ENCODE peak calls at places on chromosome X, in six cellular contexts. One of them, this sample, is unnamed. For H3K4me1, the result is how much of the 10 kb centered on the place peaks cover.

GRCh38 chrX:134542485-134542884 is 82.5 kb downstream of the HPRT1 start:
- DNase-seq in upper lobe of left lung: no peak
- DNase-seq in A549: no peak
- DNase-seq in breast epithelium: no peak
- DNase-seq in H1: no peak
- DNase-seq in esophagus squamous epithelium: no peak
- DNase-seq in this sample: no peak

GRCh38 chrX:107970073-107970472 is 12.1 kb downstream of the TEX13B start:
- DNase-seq in esophagus squamous epithelium: no peak
- DNase-seq in A549: no peak
- DNase-seq in H1: no peak
- DNase-seq in upper lobe of left lung: no peak
- DNase-seq in breast epithelium: no peak
- DNase-seq in this sample: no peak

GRCh38 chrX:130171446-130172126 is at the start of gene RAB33A:
- DNase-seq in H1: no peak
- DNase-seq in A549: no peak
- DNase-seq in breast epithelium: no peak
- DNase-seq in esophagus squamous epithelium: no peak
- DNase-seq in upper lobe of left lung: peak
- DNase-seq in this sample: no peak

GRCh38 chrX:138986235-138986634 is 274.7 kb upstream of the FGF13 start:
- DNase-seq in breast epithelium: no peak
- DNase-seq in upper lobe of left lung: no peak
- DNase-seq in H1: no peak
- DNase-seq in A549: no peak
- DNase-seq in esophagus squamous epithelium: no peak
- DNase-seq in this sample: no peak

GRCh38 chrX:110219920-110220319 is 98.0 kb downstream of the AMMECR1 start:
- DNase-seq in esophagus squamous epithelium: no peak
- DNase-seq in upper lobe of left lung: no peak
- DNase-seq in H1: no peak
- DNase-seq in breast epithelium: no peak
- DNase-seq in A549: no peak
- DNase-seq in this sample: no peak

GRCh38 chrX:3244955-3245354 is 101.5 kb downstream of the MXRA5 start:
- DNase-seq in esophagus squamous epithelium: no peak
- DNase-seq in upper lobe of left lung: no peak
- DNase-seq in H1: no peak
- DNase-seq in breast epithelium: no peak
- DNase-seq in A549: no peak
- DNase-seq in this sample: no peak

GRCh38 chrX:68801737-68802290 is 27.0 kb upstream of the EFNB1 start:
- DNase-seq in breast epithelium: no peak
- DNase-seq in H1: no peak
- DNase-seq in A549: no peak
- DNase-seq in esophagus squamous epithelium: no peak
- DNase-seq in upper lobe of left lung: no peak
- DNase-seq in this sample: no peak

GRCh38 chrX:153774576-153775292 is 6.1 kb upstream of the SRPK3 start:
- DNase-seq in esophagus squamous epithelium: no peak
- DNase-seq in breast epithelium: no peak
- DNase-seq in H1: no peak
- DNase-seq in A549: no peak
- DNase-seq in upper lobe of left lung: peak
- DNase-seq in this sample: no peak

GRCh38 chrX:53223955-53224859 is 800 bp downstream of the KDM5C start:
- DNase-seq in esophagus squamous epithelium: no peak
- DNase-seq in upper lobe of left lung: peak
- DNase-seq in H1: no peak
- DNase-seq in A549: peak
- DNase-seq in breast epithelium: no peak
- DNase-seq in this sample: no peak

GRCh38 chrX:138487866-138488265 is 223.7 kb downstream of the FGF13 start:
- DNase-seq in A549: no peak
- DNase-seq in breast epithelium: no peak
- DNase-seq in upper lobe of left lung: peak
- DNase-seq in esophagus squamous epithelium: no peak
- DNase-seq in H1: no peak
- DNase-seq in this sample: no peak

GRCh38 chrX:120874678-120875557 is 748 bp downstream of the CT47B1 start:
- DNase-seq in upper lobe of left lung: peak
- DNase-seq in esophagus squamous epithelium: no peak
- DNase-seq in breast epithelium: no peak
- DNase-seq in A549: no peak
- DNase-seq in H1: no peak
- DNase-seq in this sample: no peak

GRCh38 chrX:9566150-9566621 is 101.3 kb downstream of the TBL1X start:
- DNase-seq in breast epithelium: no peak
- DNase-seq in upper lobe of left lung: no peak
- DNase-seq in H1: no peak
- DNase-seq in esophagus squamous epithelium: no peak
- DNase-seq in A549: peak
- DNase-seq in this sample: peak

GRCh38 chrX:151970027-151970426 is 4.4 kb downstream of the GABRE start:
- DNase-seq in H1: no peak
- DNase-seq in breast epithelium: no peak
- DNase-seq in A549: no peak
- DNase-seq in upper lobe of left lung: no peak
- DNase-seq in esophagus squamous epithelium: no peak
- DNase-seq in this sample: no peak

GRCh38 chrX:18227458-18227857 is 6.8 kb upstream of the BEND2 start:
- DNase-seq in H1: no peak
- DNase-seq in breast epithelium: no peak
- DNase-seq in esophagus squamous epithelium: no peak
- DNase-seq in A549: no peak
- DNase-seq in upper lobe of left lung: no peak
- DNase-seq in this sample: no peak

GRCh38 chrX:19747672-19748610 is 139.5 kb downstream of the SH3KBP1 start:
- DNase-seq in breast epithelium: no peak
- DNase-seq in esophagus squamous epithelium: no peak
- DNase-seq in H1: no peak
- DNase-seq in upper lobe of left lung: no peak
- DNase-seq in A549: no peak
- DNase-seq in this sample: no peak

GRCh38 chrX:38379088-38379487 is 26.7 kb downstream of the OTC start:
- DNase-seq in upper lobe of left lung: no peak
- DNase-seq in breast epithelium: no peak
- DNase-seq in esophagus squamous epithelium: no peak
- DNase-seq in H1: no peak
- DNase-seq in A549: no peak
- DNase-seq in this sample: no peak

GRCh38 chrX:55142206-55142918 is 53.5 kb downstream of the PAGE2 start:
- DNase-seq in esophagus squamous epithelium: no peak
- DNase-seq in H1: no peak
- DNase-seq in A549: no peak
- DNase-seq in upper lobe of left lung: no peak
- DNase-seq in breast epithelium: no peak
- DNase-seq in this sample: no peak

GRCh38 chrX:39564751-39565150 is 533.0 kb downstream of the BCOR start:
- DNase-seq in A549: no peak
- DNase-seq in H1: no peak
- DNase-seq in breast epithelium: no peak
- DNase-seq in esophagus squamous epithelium: no peak
- DNase-seq in upper lobe of left lung: no peak
- DNase-seq in this sample: no peak

GRCh38 chrX:118540342-118540741 is 44.7 kb downstream of the DOCK11 start:
- DNase-seq in upper lobe of left lung: no peak
- DNase-seq in H1: no peak
- DNase-seq in esophagus squamous epithelium: no peak
- DNase-seq in A549: no peak
- DNase-seq in breast epithelium: no peak
- DNase-seq in this sample: no peak

GRCh38 chrX:24646745-24647182 is 383 bp downstream of the PCYT1B start:
- DNase-seq in breast epithelium: no peak
- DNase-seq in A549: no peak
- DNase-seq in upper lobe of left lung: no peak
- DNase-seq in H1: peak
- DNase-seq in esophagus squamous epithelium: no peak
- DNase-seq in this sample: no peak

GRCh38 chrX:46456125-46456922 is 88.9 kb downstream of the ZNF674 start:
- DNase-seq in breast epithelium: no peak
- DNase-seq in A549: no peak
- DNase-seq in esophagus squamous epithelium: no peak
- DNase-seq in H1: no peak
- DNase-seq in upper lobe of left lung: no peak
- DNase-seq in this sample: no peak

GRCh38 chrX:80556148-80556547 is 135.9 kb downstream of the TENT5D start:
- DNase-seq in H1: no peak
- DNase-seq in upper lobe of left lung: no peak
- DNase-seq in breast epithelium: no peak
- DNase-seq in esophagus squamous epithelium: no peak
- DNase-seq in A549: no peak
- DNase-seq in this sample: no peak

GRCh38 chrX:39065051-39065871 is 264.0 kb downstream of the MID1IP1 start:
- DNase-seq in breast epithelium: no peak
- DNase-seq in esophagus squamous epithelium: no peak
- DNase-seq in H1: peak
- DNase-seq in upper lobe of left lung: peak
- DNase-seq in A549: no peak
- DNase-seq in this sample: no peak

DNA sequence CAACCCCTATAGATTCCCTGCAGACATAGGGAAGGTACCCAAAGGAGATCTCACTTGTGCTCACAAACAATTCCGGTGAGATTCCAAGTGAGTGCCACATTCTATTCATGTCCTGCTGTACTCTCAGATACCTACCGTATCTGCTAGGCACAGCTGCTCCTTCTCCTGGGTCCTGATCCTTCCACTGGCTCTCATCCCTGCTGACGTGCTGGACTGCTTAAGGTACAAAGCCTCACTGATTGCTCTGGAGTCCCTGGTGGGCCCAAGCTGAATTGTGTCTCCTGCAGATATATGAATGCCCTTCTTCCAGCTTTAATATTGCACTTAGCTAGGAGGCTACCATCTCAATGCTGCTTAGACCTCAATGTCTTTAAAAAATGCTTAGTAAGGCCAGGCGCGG is 2.4 kb downstream of the TCEAL1 start:
- DNase-seq in H1: no peak
- DNase-seq in upper lobe of left lung: no peak
- DNase-seq in breast epithelium: no peak
- DNase-seq in esophagus squamous epithelium: no peak
- DNase-seq in A549: no peak
- DNase-seq in this sample: no peak
- H3K4me3 ChIP-seq in H1: no peak
- H3K4me3 ChIP-seq in upper lobe of left lung: no peak
- H3K4me3 ChIP-seq in breast epithelium: peak
- H3K4me3 ChIP-seq in esophagus squamous epithelium: no peak
- H3K4me3 ChIP-seq in A549: no peak
- H3K4me3 ChIP-seq in this sample: no peak

GRCh38 chrX:15321447-15321846 is 6.0 kb upstream of the ASB11 start:
- DNase-seq in esophagus squamous epithelium: no peak
- DNase-seq in breast epithelium: no peak
- DNase-seq in upper lobe of left lung: no peak
- DNase-seq in H1: no peak
- DNase-seq in A549: no peak
- DNase-seq in this sample: no peak

GRCh38 chrX:15322472-15322871 is 7.0 kb upstream of the ASB11 start:
- DNase-seq in A549: no peak
- DNase-seq in breast epithelium: no peak
- DNase-seq in upper lobe of left lung: no peak
- DNase-seq in esophagus squamous epithelium: no peak
- DNase-seq in H1: no peak
- DNase-seq in this sample: no peak

GRCh38 chrX:15315509-15315908 is at the start of gene ASB11:
- DNase-seq in upper lobe of left lung: no peak
- DNase-seq in A549: no peak
- DNase-seq in breast epithelium: no peak
- DNase-seq in H1: no peak
- DNase-seq in esophagus squamous epithelium: no peak
- DNase-seq in this sample: no peak

GRCh38 chrX:15320297-15320696 is 4.9 kb upstream of the ASB11 start:
- DNase-seq in A549: no peak
- DNase-seq in breast epithelium: no peak
- DNase-seq in esophagus squamous epithelium: no peak
- DNase-seq in upper lobe of left lung: no peak
- DNase-seq in H1: no peak
- DNase-seq in this sample: no peak

DNA sequence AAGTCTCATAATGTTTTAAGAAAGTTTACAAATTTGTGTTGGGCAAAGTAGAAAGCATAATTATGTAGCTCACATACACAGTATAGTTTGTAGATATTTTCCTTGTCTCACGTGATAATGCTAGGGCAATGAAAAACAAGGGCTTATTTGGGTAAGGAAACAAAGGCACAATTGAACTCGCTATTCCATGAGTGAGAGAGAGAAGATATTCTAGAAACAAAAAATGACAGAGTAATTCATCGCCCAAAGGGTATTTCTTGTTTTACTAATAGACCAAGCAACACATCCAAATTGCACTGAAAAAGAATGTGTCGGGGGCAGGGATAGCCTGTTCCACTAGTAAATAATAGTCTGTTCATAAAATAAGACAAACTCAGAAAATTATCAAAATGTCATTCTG is 3.6 kb upstream of the ASB11 start:
- DNase-seq in A549: no peak
- DNase-seq in upper lobe of left lung: no peak
- DNase-seq in H1: no peak
- DNase-seq in breast epithelium: no peak
- DNase-seq in esophagus squamous epithelium: no peak
- DNase-seq in this sample: no peak
- TF ChIP-seq CTCF in A549: no peak
- TF ChIP-seq CTCF in upper lobe of left lung: no peak
- TF ChIP-seq CTCF in H1: no peak
- TF ChIP-seq CTCF in breast epithelium: no peak
- TF ChIP-seq CTCF in esophagus squamous epithelium: no peak
- TF ChIP-seq CTCF in this sample: no peak

DNA sequence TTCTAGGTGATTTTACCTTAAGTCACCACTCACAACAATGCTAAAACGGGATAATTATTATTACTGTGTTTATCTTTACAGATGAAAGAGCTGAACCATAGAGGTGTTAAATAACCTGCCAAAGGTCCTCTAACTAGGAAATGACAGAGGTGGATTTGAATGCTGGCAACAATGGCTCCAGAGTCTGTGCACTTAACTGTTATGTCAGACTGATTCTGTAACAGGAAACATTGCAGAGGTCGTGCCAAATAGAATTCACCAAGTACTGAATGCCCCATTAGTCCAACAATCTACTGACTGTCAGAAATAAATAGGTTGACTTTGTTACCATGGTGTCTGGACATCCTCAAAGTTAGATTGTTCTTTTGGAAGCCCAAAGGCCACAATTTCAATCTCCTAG is 20.9 kb upstream of the USP27X start:
- DNase-seq in upper lobe of left lung: no peak
- DNase-seq in A549: no peak
- DNase-seq in H1: no peak
- DNase-seq in breast epithelium: no peak
- DNase-seq in esophagus squamous epithelium: no peak
- DNase-seq in this sample: no peak
- H3K4me1 ChIP-seq in upper lobe of left lung: under half
- H3K4me1 ChIP-seq in A549: under half
- H3K4me1 ChIP-seq in H1: under half
- H3K4me1 ChIP-seq in breast epithelium: under half
- H3K4me1 ChIP-seq in esophagus squamous epithelium: under half
- H3K4me1 ChIP-seq in this sample: under half

GRCh38 chrX:104376937-104377336 is 122.2 kb upstream of the ESX1 start:
- DNase-seq in H1: no peak
- DNase-seq in esophagus squamous epithelium: no peak
- DNase-seq in breast epithelium: no peak
- DNase-seq in upper lobe of left lung: no peak
- DNase-seq in A549: no peak
- DNase-seq in this sample: no peak
- H3K4me3 ChIP-seq in H1: no peak
- H3K4me3 ChIP-seq in esophagus squamous epithelium: no peak
- H3K4me3 ChIP-seq in breast epithelium: no peak
- H3K4me3 ChIP-seq in upper lobe of left lung: no peak
- H3K4me3 ChIP-seq in A549: no peak
- H3K4me3 ChIP-seq in this sample: no peak